ENCODE peak calls at places on chromosomes 2 and 18, in seven cellular contexts. H is lower lobe of right lung; A is Peyer's patch; E is SJCRH30; B is endodermal cell; P is fibroblast of lung; I is CD4-positive, CD25-positive, alpha-beta regulatory T cell. Q is an unnamed sample. For H3K27me3, the result is how much of the 10 kb centered on the place peaks cover.

GRCh38 chr2:159998236-159998635 is 64.2 kb downstream of the PLA2R1 start:
- DNase-seq in H (no peak), A (no peak), E (no peak), B (no peak), P (no peak), I (no peak), Q (no peak)

GRCh38 chr2:165251361-165251760 is 12.1 kb downstream of the SCN2A start:
- DNase-seq in H (no peak), A (no peak), E (peak), B (no peak), P (no peak), I (no peak), Q (no peak)

GRCh38 chr2:62724886-62725711 is 19.6 kb downstream of the EHBP1 start:
- DNase-seq in H (peak), A (peak), E (no peak), B (peak), P (no peak), I (no peak), Q (peak)

GRCh38 chr2:47508641-47509040 is 105.7 kb downstream of the MSH2 start:
- DNase-seq in H (no peak), A (no peak), E (no peak), B (no peak), P (no peak), I (no peak), Q (peak)

GRCh38 chr18:63149200-63149587 is 170.4 kb downstream of the BCL2 start:
- DNase-seq in H (no peak), A (no peak), E (peak), B (no peak), P (no peak), I (no peak), Q (no peak)

GRCh38 chr18:28177828-28178635 is 1.1 kb upstream of the CDH2 start:
- DNase-seq in H (no peak), A (peak), E (peak), B (peak), P (no peak), I (no peak), Q (peak)

GRCh38 chr18:60389314-60389713 is 16.7 kb upstream of the MC4R start:
- DNase-seq in H (no peak), A (no peak), E (no peak), B (no peak), P (no peak), I (no peak), Q (no peak)

GRCh38 chr2:109185338-109185737 is 56.3 kb downstream of the SH3RF3 start:
- DNase-seq in H (no peak), A (no peak), E (no peak), B (peak), P (peak), I (no peak), Q (no peak)

GRCh38 chr2:36339819-36340218 is 15.8 kb upstream of the CRIM1 start:
- DNase-seq in H (no peak), A (no peak), E (no peak), B (no peak), P (no peak), I (no peak), Q (no peak)

GRCh38 chr18:68429809-68430208 is 285.1 kb downstream of the TMX3 start:
- DNase-seq in H (no peak), A (no peak), E (no peak), B (no peak), P (peak), I (no peak), Q (no peak)

GRCh38 chr18:72572896-72573295 is 28.8 kb upstream of the CBLN2 start:
- DNase-seq in H (no peak), A (no peak), E (peak), B (no peak), P (no peak), I (no peak), Q (no peak)

GRCh38 chr2:46257476-46257875 is 39.7 kb upstream of the EPAS1 start:
- DNase-seq in H (no peak), A (no peak), E (peak), B (no peak), P (peak), I (no peak), Q (no peak)

GRCh38 chr2:234851451-234851850 is 100.4 kb upstream of the SH3BP4 start:
- DNase-seq in H (no peak), A (no peak), E (no peak), B (no peak), P (no peak), I (no peak), Q (no peak)

GRCh38 chr2:238895361-238895882 is 47.5 kb downstream of the TWIST2 start:
- DNase-seq in H (no peak), A (no peak), E (no peak), B (no peak), P (no peak), I (no peak), Q (no peak)

GRCh38 chr2:30270166-30270565 is 38.8 kb downstream of the LBH start:
- DNase-seq in H (no peak), A (no peak), E (no peak), B (peak), P (no peak), I (no peak), Q (no peak)

GRCh38 chr2:30271300-30271699 is 40.0 kb downstream of the LBH start:
- DNase-seq in H (no peak), A (no peak), E (no peak), B (peak), P (no peak), I (no peak), Q (no peak)

GRCh38 chr2:30267576-30267975 is 36.2 kb downstream of the LBH start:
- DNase-seq in H (no peak), A (no peak), E (no peak), B (no peak), P (no peak), I (no peak), Q (no peak)

GRCh38 chr2:30268296-30268871 is 37.0 kb downstream of the LBH start:
- DNase-seq in H (no peak), A (no peak), E (no peak), B (peak), P (no peak), I (no peak), Q (no peak)

GRCh38 chr2:30269771-30270145 is 38.4 kb downstream of the LBH start:
- DNase-seq in H (no peak), A (no peak), E (no peak), B (peak), P (no peak), I (no peak), Q (no peak)
- H3K4me3 ChIP-seq in H (no peak), A (no peak), E (no peak), B (no peak), P (no peak), I (no peak), Q (no peak)

GRCh38 chr18:80181642-80182461 is 65.5 kb downstream of the PARD6G start:
- DNase-seq in H (no peak), A (no peak), E (no peak), B (no peak), P (no peak), I (no peak), Q (peak)
- H3K27me3 ChIP-seq in H (under half), A (under half), E (under half), B (under half), P (under half), I (under half), Q (under half)

GRCh38 chr18:55483472-55483871 is 104.5 kb downstream of the TCF4 start:
- DNase-seq in H (no peak), A (no peak), E (no peak), B (no peak), P (no peak), I (no peak), Q (no peak)
- H3K4me3 ChIP-seq in H (no peak), A (no peak), E (no peak), B (no peak), P (no peak), I (no peak), Q (no peak)

DNA sequence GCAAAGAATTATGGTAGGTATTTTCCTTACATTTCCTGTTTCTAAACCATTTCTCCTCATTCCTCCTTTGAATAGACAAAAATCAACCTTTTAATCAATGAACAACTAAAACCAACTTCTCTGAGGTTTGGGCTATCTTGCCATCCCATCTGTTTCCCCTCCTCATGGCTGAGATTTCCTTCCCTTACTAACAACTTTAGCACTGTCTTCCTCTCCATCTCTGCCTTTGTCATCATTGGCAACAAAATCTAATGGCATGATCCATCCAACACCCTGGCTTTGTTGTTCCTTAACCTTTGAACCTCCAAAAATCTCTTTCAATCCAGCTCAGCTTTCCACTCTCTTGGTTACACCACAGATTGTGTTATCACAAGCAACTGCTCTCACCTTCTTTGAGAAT is 95.3 kb upstream of the FAM136A start:
- DNase-seq in H (no peak), A (no peak), E (no peak), B (no peak), P (no peak), I (no peak), Q (no peak)
- H3K27me3 ChIP-seq in H (under half), A (under half), E (under half), B (under half), P (under half), I (under half), Q (under half)

DNA sequence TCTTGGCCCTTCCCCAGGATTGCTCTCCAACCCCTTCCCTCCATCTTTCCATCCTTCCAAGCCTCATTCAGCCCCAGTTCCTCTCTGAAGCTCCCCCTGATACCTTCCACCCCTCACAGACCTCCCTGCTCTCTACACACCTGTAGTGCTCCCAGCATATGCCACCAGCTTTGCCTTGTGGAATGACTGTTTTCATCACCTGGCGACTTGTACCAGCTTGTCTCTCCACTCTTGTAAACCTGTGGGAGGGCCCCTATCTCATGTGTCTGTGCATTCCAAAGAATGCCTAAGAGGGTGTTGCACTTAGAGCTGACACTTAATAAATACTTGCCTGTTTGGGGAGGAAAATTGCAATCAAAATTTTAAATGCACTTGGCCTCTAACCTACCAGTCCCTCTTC is 198.7 kb downstream of the BCL11A start:
- DNase-seq in H (no peak), A (no peak), E (no peak), B (peak), P (no peak), I (no peak), Q (no peak)
- H3K4me3 ChIP-seq in H (no peak), A (no peak), E (no peak), B (no peak), P (no peak), I (no peak), Q (no peak)

GRCh38 chr2:121240436-121240835 is 44.6 kb downstream of the TFCP2L1 start:
- DNase-seq in H (peak), A (no peak), E (no peak), B (no peak), P (no peak), I (no peak), Q (no peak)

GRCh38 chr2:121239969-121240368 is 45.0 kb downstream of the TFCP2L1 start:
- DNase-seq in H (no peak), A (no peak), E (no peak), B (no peak), P (no peak), I (no peak), Q (no peak)

GRCh38 chr2:121242175-121242875 is 42.7 kb downstream of the TFCP2L1 start:
- DNase-seq in H (peak), A (no peak), E (no peak), B (no peak), P (no peak), I (no peak), Q (no peak)

GRCh38 chr2:121242976-121243375 is 42.0 kb downstream of the TFCP2L1 start:
- DNase-seq in H (peak), A (no peak), E (no peak), B (no peak), P (no peak), I (no peak), Q (no peak)

DNA sequence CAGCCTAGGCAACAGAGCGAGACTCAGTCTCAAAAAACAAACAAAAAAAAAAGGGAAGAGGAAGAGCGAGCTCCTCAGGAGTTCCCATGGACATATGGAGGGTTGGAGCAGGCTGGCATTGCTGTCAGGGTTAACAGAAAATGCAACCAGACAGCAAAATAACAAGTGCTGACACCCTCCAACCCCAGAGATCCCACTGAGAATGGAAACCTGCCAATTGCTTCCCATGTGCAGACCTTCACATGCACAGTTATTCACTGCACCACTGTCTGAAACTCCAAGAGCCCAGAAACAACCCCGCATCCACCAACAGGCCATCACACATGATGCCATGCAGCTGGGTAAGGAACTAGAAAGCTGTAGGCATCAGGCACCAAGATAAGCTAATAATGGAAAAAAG is 43.5 kb downstream of the TFCP2L1 start:
- DNase-seq in H (no peak), A (no peak), E (no peak), B (no peak), P (no peak), I (no peak), Q (no peak)
- H3K27me3 ChIP-seq in H (under half), A (under half), E (under half), B (under half), P (under half), I (under half), Q (under half)

DNA sequence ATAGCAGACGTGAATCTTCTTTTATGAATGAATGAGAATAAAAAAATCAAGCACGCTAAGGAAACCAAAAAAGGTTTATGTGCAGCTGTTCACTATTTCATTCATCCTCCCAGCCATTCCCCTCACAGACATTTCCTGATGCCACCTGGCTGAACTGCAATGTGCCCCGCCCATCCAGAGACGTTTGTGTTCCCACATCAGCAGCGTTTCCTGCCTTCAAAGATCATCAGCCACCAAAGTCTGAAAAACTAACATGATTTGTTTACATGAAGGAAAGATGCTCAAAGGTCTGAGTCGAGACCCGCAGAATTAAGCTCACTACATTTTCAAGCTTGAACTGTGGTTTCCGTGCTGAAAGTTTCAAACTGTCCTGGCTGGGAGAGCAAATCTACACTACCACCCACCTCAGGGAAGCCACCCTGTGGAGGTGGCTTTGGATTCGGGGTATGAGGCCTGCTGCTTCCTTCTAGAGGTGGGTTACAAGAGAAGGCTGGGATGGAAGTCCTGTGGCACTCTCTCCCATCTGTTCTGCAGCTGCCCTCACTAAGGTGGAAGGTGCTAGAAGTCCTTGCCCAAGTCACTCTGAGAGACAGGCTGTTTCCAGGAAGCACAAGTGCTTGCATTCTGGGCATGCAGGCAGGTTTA is 201.3 kb upstream of the OSR1 start:
- DNase-seq in H (no peak), A (no peak), E (no peak), B (no peak), P (no peak), I (no peak), Q (no peak)
- H3K4me3 ChIP-seq in H (no peak), A (no peak), E (no peak), B (no peak), P (no peak), I (no peak), Q (no peak)

DNA sequence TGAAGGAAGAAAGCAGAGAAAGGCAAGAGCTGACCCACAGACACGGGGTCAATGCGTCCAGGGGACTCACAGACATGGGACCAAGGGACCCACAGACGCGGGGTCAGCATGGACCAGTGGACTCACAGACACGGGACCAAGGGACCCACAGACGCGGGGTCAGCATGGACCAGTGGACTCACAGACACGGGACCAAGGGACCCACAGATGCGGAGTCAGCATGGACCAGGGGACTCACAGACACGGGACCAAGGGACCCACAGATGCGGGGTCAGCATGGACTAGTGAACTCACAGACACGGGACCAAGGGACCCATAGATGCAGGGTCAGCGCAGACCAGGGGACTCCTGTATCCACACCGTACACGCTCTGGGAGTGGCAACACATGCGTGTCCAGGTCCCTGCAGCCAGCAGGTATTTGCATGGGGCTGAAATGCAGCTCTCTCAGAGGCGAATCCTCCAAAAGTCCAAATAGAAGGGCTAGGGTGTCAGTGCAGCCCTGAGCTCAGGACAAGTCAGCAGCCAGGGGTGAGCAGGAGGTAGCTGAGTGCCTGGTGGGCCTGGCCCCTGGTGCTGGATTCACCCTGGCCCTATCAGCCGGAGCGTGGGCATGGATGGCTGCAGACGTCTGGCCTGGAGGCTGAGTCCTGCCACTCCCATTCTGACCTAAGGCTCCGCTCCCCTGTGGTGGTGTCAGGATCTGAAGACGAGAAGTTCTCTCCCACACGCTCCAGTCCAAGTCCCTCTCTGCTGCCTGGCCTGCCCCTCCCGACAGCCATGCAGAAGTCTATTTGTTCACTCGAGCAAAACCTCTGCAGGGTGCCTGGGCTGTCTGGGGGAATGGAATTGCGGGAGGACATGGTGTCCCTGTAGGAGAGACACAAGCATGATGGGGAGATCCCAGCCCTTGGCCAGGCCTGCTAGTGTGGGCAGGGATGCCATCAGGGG is 28.5 kb downstream of the TMEM18 start:
- DNase-seq in H (no peak), A (no peak), E (no peak), B (no peak), P (no peak), I (no peak), Q (no peak)
- H3K27me3 ChIP-seq in H (under half), A (under half), E (under half), B (under half), P (under half), I (under half), Q (under half)

GRCh38 chr2:27959496-27959895 is 69.0 kb downstream of the BABAM2 start:
- DNase-seq in H (no peak), A (no peak), E (no peak), B (no peak), P (peak), I (no peak), Q (no peak)
- H3K4me3 ChIP-seq in H (no peak), A (no peak), E (no peak), B (no peak), P (no peak), I (no peak), Q (no peak)

DNA sequence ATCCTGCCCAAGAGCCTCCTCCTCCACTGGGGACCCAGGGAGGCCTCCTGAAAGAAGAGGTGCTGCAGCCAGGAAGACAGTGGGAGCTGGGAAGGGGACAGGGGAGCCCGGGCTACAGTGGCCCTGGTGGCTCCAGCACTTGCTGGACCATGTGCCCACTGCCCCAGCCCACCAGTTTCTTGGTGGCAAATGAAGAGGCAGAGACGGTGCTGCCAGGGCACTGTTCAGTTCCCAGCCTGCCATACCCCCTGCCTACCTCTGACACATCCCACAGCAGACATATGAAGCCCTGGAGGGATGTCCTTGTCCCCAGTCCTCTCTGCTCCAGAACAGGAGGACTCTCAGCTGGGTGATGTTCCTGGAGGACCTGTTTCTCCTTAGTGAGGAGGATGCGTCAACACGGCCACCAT is 3.7 kb downstream of the RAMP1 start:
- DNase-seq in H (no peak), A (no peak), E (no peak), B (peak), P (no peak), I (no peak), Q (peak)
- H3K27me3 ChIP-seq in H (under half), A (under half), E (under half), B (under half), P (under half), I (under half), Q (under half)